ENCODE peak calls at places on chromosomes 2 and 18, in four cellular contexts. V, X, P and C are unnamed samples. For H3K9me3, the result is how much of the 10 kb centered on the place peaks cover.

GRCh38 chr2:47002031-47002430 is 86.4 kb upstream of the MCFD2 start:
- DNase-seq in V (no peak), X (no peak), P (peak), C (no peak)

GRCh38 chr2:186927185-186927866 is 78.4 kb upstream of the ZSWIM2 start:
- DNase-seq in V (no peak), X (no peak), P (no peak), C (no peak)

GRCh38 chr2:239244625-239245024 is 156.2 kb downstream of the HDAC4 start:
- DNase-seq in V (no peak), X (peak), P (no peak), C (no peak)

GRCh38 chr2:147224070-147224469 is 620.8 kb upstream of the ACVR2A start:
- DNase-seq in V (no peak), X (no peak), P (peak), C (peak)

GRCh38 chr18:79519751-79520472 is 124.2 kb downstream of the NFATC1 start:
- DNase-seq in V (no peak), X (peak), P (peak), C (no peak)

GRCh38 chr2:20398956-20399567 is 47.8 kb upstream of the RHOB start:
- DNase-seq in V (no peak), X (peak), P (no peak), C (no peak)

GRCh38 chr2:25707927-25708326 is 34.5 kb upstream of the DTNB start:
- DNase-seq in V (no peak), X (no peak), P (no peak), C (no peak)

GRCh38 chr18:25253136-25253535 is 98.8 kb downstream of the ZNF521 start:
- DNase-seq in V (no peak), X (no peak), P (no peak), C (peak)

GRCh38 chr2:86039178-86039962 is 66.3 kb downstream of the POLR1A start:
- DNase-seq in V (no peak), X (peak), P (no peak), C (no peak)

GRCh38 chr2:47034973-47035609 is 119.5 kb upstream of the MCFD2 start:
- DNase-seq in V (no peak), X (no peak), P (peak), C (no peak)

GRCh38 chr2:40466332-40466731 is 14.4 kb upstream of the SLC8A1 start:
- DNase-seq in V (no peak), X (no peak), P (no peak), C (no peak)

GRCh38 chr2:23590227-23590869 is 205.4 kb downstream of the KLHL29 start:
- DNase-seq in V (no peak), X (no peak), P (no peak), C (no peak)

GRCh38 chr2:98445167-98445522 is 487 bp downstream of the INPP4A start:
- DNase-seq in V (no peak), X (peak), P (no peak), C (peak)

GRCh38 chr18:12401881-12402280 is 5.8 kb upstream of the PRELID3A start:
- DNase-seq in V (no peak), X (no peak), P (no peak), C (no peak)

GRCh38 chr2:30422437-30422805 is 24.6 kb upstream of the LCLAT1 start:
- DNase-seq in V (peak), X (no peak), P (no peak), C (peak)

GRCh38 chr2:64017811-64018714 is 1.2 kb downstream of the VPS54 start:
- DNase-seq in V (no peak), X (no peak), P (peak), C (peak)

GRCh38 chr2:179711375-179711774 is 150.0 kb downstream of the ZNF385B start:
- DNase-seq in V (no peak), X (no peak), P (no peak), C (no peak)

GRCh38 chr2:188294547-188294946 is 2.9 kb downstream of the GULP1 start:
- DNase-seq in V (no peak), X (no peak), P (no peak), C (no peak)

GRCh38 chr2:104733544-104733943 is 120.4 kb upstream of the POU3F3 start:
- DNase-seq in V (no peak), X (peak), P (peak), C (peak)

GRCh38 chr2:128812183-128812940 is 493.7 kb upstream of the HS6ST1 start:
- DNase-seq in V (no peak), X (no peak), P (no peak), C (no peak)

GRCh38 chr2:230847883-230848388 is 16.8 kb upstream of the ITM2C start:
- DNase-seq in V (peak), X (peak), P (peak), C (peak)

GRCh38 chr18:57422313-57422872 is 12.8 kb upstream of the ONECUT2 start:
- DNase-seq in V (no peak), X (peak), P (no peak), C (no peak)

GRCh38 chr18:37320320-37320719 is 245.3 kb downstream of the CELF4 start:
- DNase-seq in V (no peak), X (no peak), P (no peak), C (no peak)

GRCh38 chr2:55618025-55618648 is 715 bp upstream of the PPP4R3B start:
- DNase-seq in V (no peak), X (no peak), P (peak), C (peak)

GRCh38 chr2:74558284-74559230 is 4.0 kb downstream of the DOK1 start:
- DNase-seq in V (no peak), X (no peak), P (no peak), C (no peak)

GRCh38 chr2:127118467-127118866 is 11.5 kb upstream of the BIN1 start:
- DNase-seq in V (no peak), X (no peak), P (no peak), C (no peak)

GRCh38 chr18:71878226-71878625 is 665.9 kb downstream of the CBLN2 start:
- DNase-seq in V (no peak), X (no peak), P (no peak), C (no peak)

GRCh38 chr2:232890536-232890895 is 20.5 kb downstream of the SNORC start:
- DNase-seq in V (no peak), X (no peak), P (no peak), C (no peak)

GRCh38 chr18:77119851-77120491 is 12.6 kb downstream of the MBP start:
- DNase-seq in V (no peak), X (peak), P (no peak), C (no peak)

GRCh38 chr2:185787530-185788145 is 49.0 kb downstream of the FSIP2 start:
- DNase-seq in V (no peak), X (no peak), P (no peak), C (no peak)

GRCh38 chr2:190098851-190099250 is 36.3 kb upstream of the MSTN start:
- DNase-seq in V (no peak), X (no peak), P (no peak), C (no peak)

GRCh38 chr18:31740180-31740579 is 20.5 kb downstream of the SLC25A52 start:
- DNase-seq in V (no peak), X (peak), P (no peak), C (no peak)

GRCh38 chr18:79918089-79919011 is 33.1 kb downstream of the SLC66A2 start:
- DNase-seq in V (no peak), X (no peak), P (no peak), C (no peak)

GRCh38 chr18:61612517-61612916 is 279.3 kb downstream of the CDH20 start:
- DNase-seq in V (no peak), X (no peak), P (no peak), C (no peak)

GRCh38 chr2:10775831-10776230 is 36.8 kb downstream of the PDIA6 start:
- DNase-seq in V (no peak), X (no peak), P (no peak), C (no peak)

GRCh38 chr2:201882353-201883095 is 76.2 kb downstream of the CDK15 start:
- DNase-seq in V (no peak), X (no peak), P (peak), C (peak)

DNA sequence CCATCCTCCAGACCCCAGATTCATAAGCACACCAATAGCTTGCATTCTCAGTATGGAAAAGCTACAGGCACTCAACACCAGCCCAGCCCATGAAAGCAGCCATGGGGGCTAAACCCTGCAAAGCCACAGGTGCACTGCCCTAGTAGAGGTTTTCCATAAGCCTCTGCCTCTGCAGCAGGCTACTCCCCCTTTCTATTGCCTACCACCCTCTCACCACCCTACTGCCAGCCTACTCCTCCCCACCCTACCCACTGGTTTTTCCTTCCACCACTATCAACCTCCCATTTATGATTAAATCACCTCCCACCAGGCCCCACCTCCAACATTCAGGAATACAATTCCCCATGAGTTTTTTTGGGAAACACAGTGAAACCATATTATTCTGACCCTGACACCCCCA is 96.4 kb upstream of the TEKT4 start:
- DNase-seq in V (no peak), X (no peak), P (no peak), C (no peak)
- H3K9me3 ChIP-seq in V (under half), X (under half), P (under half), C (under half)

GRCh38 chr18:78304199-78304826 is 675.3 kb upstream of the SALL3 start:
- DNase-seq in V (no peak), X (no peak), P (no peak), C (no peak)

GRCh38 chr18:78309307-78309706 is 670.3 kb upstream of the SALL3 start:
- DNase-seq in V (no peak), X (no peak), P (no peak), C (no peak)

GRCh38 chr18:78305789-78306188 is 673.8 kb upstream of the SALL3 start:
- DNase-seq in V (no peak), X (no peak), P (no peak), C (no peak)

DNA sequence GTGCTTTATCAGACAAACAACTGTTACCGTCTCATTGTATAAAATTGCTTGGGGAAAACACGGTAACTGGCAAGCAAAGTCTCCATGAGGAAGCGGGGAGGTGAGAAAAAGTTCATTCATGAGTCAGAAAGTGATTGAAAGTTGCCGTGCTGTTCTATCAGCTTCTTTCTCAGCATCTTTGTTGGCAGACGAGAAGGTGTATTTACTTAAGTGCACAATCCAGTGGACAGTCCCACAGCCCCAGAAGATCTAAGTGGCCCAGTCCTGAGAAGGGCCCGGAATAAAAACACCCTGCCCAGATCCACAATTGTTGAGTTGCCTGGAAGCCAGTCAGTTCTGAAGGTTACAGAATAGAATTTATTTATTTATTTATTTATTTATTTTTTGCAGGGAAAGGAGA is 676.1 kb upstream of the SALL3 start:
- DNase-seq in V (no peak), X (no peak), P (no peak), C (no peak)
- H3K9me3 ChIP-seq in V (under half), X (under half), P (under half), C (under half)

DNA sequence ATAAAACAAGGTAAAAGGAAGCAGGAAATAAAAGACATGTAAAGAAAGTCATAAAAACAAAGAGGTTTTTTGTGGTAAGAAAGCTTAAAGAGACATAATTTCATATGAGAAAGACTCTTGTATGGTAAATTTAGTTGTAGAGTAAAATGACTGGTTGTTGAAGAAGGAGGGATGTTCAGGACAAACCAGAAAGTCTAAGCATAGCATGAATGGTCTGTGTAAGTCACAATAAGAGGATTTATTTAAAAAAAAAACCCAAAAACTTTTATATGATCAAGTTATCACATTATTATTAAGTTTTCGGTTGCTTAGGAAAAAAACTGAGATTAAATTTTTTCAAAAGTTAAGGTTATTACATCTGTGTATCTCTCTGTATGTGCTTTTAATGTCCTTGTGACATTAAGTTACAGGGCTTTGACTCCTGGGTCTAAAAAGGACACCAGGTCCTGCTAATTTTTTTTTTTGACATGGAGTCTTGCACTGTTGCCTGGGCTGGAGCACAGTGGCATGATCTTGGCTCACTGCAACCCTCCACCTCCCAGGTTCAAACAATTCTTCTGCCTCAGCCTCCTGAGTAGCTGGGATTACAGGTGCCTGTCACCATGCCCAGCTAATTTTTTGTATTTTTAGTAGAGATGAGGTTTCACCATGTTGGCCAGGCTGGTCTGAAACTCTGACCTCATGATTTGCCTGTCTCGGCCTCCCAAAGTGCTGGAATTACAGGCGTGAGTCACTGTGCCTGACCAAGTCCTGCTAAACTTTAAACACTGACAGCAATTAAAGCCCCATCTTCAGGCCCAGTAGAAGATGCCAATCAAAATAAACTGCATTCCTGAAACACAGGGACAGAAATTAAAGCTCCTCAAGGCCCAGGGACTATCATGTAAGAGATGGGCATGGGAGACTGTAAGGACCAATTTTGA is 14.2 kb upstream of the OXER1 start:
- DNase-seq in V (no peak), X (no peak), P (no peak), C (peak)
- H3K9me3 ChIP-seq in V (under half), X (under half), P (under half), C (under half)

GRCh38 chr2:4674007-4674406 is 970.6 kb downstream of the DCDC2C start:
- DNase-seq in V (no peak), X (no peak), P (no peak), C (no peak)
- H3K9me3 ChIP-seq in V (under half), X (under half), P (under half), C (under half)

GRCh38 chr2:176122266-176122632 is 270 bp upstream of the HOXD9 start:
- DNase-seq in V (no peak), X (no peak), P (peak), C (no peak)
- H3K9me3 ChIP-seq in V (under half), X (under half), P (under half), C (under half)